ENCODE peak calls at places on chromosomes 5 and 9, in four cellular contexts. B, T, S and K are unnamed samples.

GRCh38 chr9:37329576-37329975 is 92.9 kb upstream of the GRHPR start:
- DNase-seq in B (no peak), T (no peak), S (no peak), K (no peak)

GRCh38 chr5:143986567-143987242 is 174.7 kb downstream of the HMHB1 start:
- DNase-seq in B (no peak), T (no peak), S (no peak), K (no peak)

GRCh38 chr5:68661237-68661636 is 432.6 kb upstream of the SLC30A5 start:
- DNase-seq in B (no peak), T (peak), S (peak), K (no peak)

GRCh38 chr9:29176231-29176630 is 1603.0 kb upstream of the C9orf72 start:
- DNase-seq in B (no peak), T (no peak), S (no peak), K (no peak)

GRCh38 chr5:43191740-43192557 is at the start of gene NIM1K:
- DNase-seq in B (peak), T (peak), S (peak), K (peak)

GRCh38 chr5:60332244-60333018 is 367.5 kb downstream of the DEPDC1B start:
- DNase-seq in B (no peak), T (no peak), S (no peak), K (no peak)

GRCh38 chr5:8585230-8586018 is 716.5 kb downstream of the MTRR start:
- DNase-seq in B (no peak), T (no peak), S (no peak), K (no peak)

GRCh38 chr9:14373319-14373632 is 59.3 kb upstream of the NFIB start:
- DNase-seq in B (no peak), T (no peak), S (no peak), K (no peak)

GRCh38 chr9:136942112-136942880 is 2.2 kb downstream of the FBXW5 start:
- DNase-seq in B (peak), T (no peak), S (no peak), K (peak)

GRCh38 chr5:122300968-122301367 is 11.1 kb upstream of the SNCAIP start:
- DNase-seq in B (no peak), T (no peak), S (no peak), K (no peak)

GRCh38 chr5:79821-80220 is 12.1 kb upstream of the PLEKHG4B start:
- DNase-seq in B (no peak), T (no peak), S (no peak), K (no peak)

GRCh38 chr9:91150273-91151013 is 211.3 kb downstream of the AUH start:
- DNase-seq in B (no peak), T (no peak), S (no peak), K (no peak)

GRCh38 chr5:103346162-103346748 is 87.7 kb downstream of the MACIR start:
- DNase-seq in B (no peak), T (peak), S (no peak), K (no peak)

GRCh38 chr9:79686381-79687130 is 114.8 kb downstream of the TLE4 start:
- DNase-seq in B (no peak), T (no peak), S (no peak), K (no peak)

DNA sequence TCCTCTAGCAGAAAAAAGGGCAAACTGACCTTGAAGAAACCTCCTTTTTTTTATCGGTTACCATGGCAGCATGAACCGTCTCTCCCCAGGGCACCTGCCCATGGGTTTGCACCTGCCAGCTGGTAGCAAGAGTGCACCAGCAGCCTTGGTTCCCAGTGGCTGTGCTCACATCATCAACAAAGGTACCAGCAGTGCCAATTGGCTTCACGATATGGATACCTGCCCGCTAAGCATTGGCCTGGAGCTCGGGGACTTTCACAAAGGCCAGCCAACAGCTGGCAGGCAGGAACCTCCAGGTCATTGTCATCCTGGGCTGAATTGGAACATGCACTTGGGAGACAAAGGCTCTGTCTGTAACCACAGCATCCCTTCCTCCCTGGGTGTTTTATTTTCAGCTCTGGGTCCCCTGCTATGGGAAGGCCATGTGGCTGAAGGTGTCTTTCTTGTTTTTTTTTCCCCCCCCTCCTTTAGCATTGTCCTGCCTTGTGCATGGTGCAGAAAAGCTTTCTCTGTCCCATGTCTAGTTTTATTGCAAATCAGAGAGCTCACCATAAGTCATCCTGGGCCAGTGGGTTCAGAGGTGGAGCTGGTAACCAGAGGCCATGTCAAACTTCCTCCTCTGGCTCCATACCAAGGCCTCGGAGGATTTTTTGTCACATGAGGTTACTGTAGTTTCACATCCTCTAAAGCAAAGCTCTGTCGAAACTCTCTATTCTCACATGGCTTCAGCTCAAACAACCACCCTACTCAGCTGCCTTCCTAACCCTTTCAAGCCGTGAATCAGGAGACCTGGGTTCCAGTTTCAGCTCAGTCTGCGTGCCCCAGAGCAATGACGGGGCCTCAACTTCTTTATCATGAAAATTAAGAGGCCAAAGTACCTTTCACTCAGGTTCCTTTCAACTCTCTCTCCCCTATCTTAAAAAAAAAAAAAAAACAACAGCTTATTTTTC is 145.5 kb upstream of the MAP3K1 start:
- DNase-seq in B (peak), T (peak), S (peak), K (no peak)
- TF ChIP-seq EP300 in B (no peak), T (no peak), S (no peak), K (no peak)

GRCh38 chr5:152443935-152444334 is 38.9 kb upstream of the NMUR2 start:
- DNase-seq in B (no peak), T (no peak), S (no peak), K (no peak)
- TF ChIP-seq CTCF in B (no peak), T (no peak), S (no peak), K (no peak)

GRCh38 chr5:180174587-180174972 is 34.4 kb downstream of the RASGEF1C start:
- DNase-seq in B (no peak), T (no peak), S (no peak), K (no peak)
- TF ChIP-seq EP300 in B (no peak), T (no peak), S (no peak), K (no peak)

DNA sequence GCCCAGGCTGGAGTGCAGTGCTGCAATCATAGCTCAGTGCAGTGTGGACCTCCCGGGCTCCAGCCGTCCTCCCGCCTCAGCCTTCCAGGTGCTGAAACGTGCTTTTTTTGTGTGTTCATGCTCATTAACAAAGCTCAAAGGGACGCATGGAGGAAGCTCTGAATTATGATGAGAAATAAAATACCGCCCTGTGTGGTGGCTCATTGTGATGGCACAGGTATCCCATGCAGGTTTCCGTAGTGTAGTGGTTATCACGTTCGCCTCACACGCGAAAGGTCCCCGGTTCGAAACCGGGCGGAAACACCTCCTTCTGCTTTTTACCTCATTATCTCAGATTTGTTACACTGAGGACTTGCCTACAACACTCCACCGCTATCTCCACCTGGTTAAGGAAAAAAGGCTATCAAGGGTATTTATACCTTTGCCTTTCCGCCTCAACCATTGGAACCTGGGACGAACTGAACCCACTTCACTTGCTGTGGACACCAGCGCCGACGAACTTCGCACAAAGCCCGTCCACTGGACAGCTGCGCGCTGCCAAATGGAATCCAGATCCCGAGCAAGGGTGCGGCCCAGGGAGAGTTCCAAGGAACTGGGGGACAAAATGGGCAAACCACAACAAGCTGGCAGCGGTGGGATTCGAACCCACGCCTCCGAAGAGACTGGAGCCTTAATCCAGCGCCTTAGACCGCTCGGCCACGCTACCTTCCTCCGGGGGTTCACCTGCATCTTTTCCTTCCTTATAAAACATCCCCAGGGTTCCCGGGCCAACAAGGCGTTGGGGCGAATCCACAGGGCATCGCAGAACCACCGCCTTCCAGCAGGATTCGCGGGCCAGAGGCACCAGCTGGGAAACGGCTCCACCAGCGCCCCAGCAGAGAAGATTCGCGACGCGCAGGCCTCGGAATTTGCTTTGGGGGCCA is 26.3 kb downstream of the OR2V2 start:
- DNase-seq in B (no peak), T (peak), S (no peak), K (no peak)
- TF ChIP-seq CTCF in B (no peak), T (no peak), S (no peak), K (no peak)

GRCh38 chr5:82174128-82174918 is 103.8 kb downstream of the RPS23 start:
- DNase-seq in B (no peak), T (peak), S (peak), K (no peak)
- TF ChIP-seq EP300 in B (no peak), T (no peak), S (no peak), K (no peak)